ENCODE peak calls at places on chromosomes 11 and 22, in four cellular contexts. One of them, this sample, is unnamed.

GRCh38 chr11:125273519-125274000 is 109.0 kb downstream of the PKNOX2 start:
- DNase-seq in GM12878: no peak
- DNase-seq in HepG2: no peak
- DNase-seq in K562: peak; percentile 71
- DNase-seq in this sample: no peak

GRCh38 chr11:2884424-2884815 is 1.2 kb downstream of the CDKN1C start:
- DNase-seq in GM12878: no peak
- DNase-seq in HepG2: no peak
- DNase-seq in K562: peak; percentile 37
- DNase-seq in this sample: peak; percentile 46

GRCh38 chr11:126135182-126136176 is 72.8 kb upstream of the CDON start:
- DNase-seq in GM12878: no peak
- DNase-seq in HepG2: peak; percentile 32
- DNase-seq in K562: no peak
- DNase-seq in this sample: no peak

GRCh38 chr11:120121914-120122473 is 15.9 kb downstream of the TRIM29 start:
- DNase-seq in GM12878: no peak
- DNase-seq in HepG2: peak; percentile 49
- DNase-seq in K562: no peak
- DNase-seq in this sample: no peak

GRCh38 chr11:43021466-43021865 is 290.3 kb upstream of the API5 start:
- DNase-seq in GM12878: no peak
- DNase-seq in HepG2: peak; percentile 13
- DNase-seq in K562: peak; percentile 2
- DNase-seq in this sample: no peak

GRCh38 chr11:67632982-67633755 is 3.4 kb upstream of the NUDT8 start:
- DNase-seq in GM12878: no peak
- DNase-seq in HepG2: no peak
- DNase-seq in K562: no peak
- DNase-seq in this sample: no peak

GRCh38 chr11:17979770-17980371 is 33.0 kb downstream of the SERGEF start:
- DNase-seq in GM12878: no peak
- DNase-seq in HepG2: peak; percentile 31
- DNase-seq in K562: peak; percentile 49
- DNase-seq in this sample: peak; percentile 35

GRCh38 chr11:127485541-127485940 is 485.0 kb upstream of the KIRREL3 start:
- DNase-seq in GM12878: no peak
- DNase-seq in HepG2: no peak
- DNase-seq in K562: no peak
- DNase-seq in this sample: no peak

GRCh38 chr11:14270690-14271542 is 88.1 kb downstream of the RRAS2 start:
- DNase-seq in GM12878: peak; percentile 33
- DNase-seq in HepG2: no peak
- DNase-seq in K562: peak; percentile 14
- DNase-seq in this sample: no peak

GRCh38 chr11:113504586-113504985 is 29.4 kb upstream of the DRD2 start:
- DNase-seq in GM12878: no peak
- DNase-seq in HepG2: no peak
- DNase-seq in K562: no peak
- DNase-seq in this sample: no peak

GRCh38 chr11:2533642-2534115 is 88.9 kb downstream of the KCNQ1 start:
- DNase-seq in GM12878: no peak
- DNase-seq in HepG2: peak; percentile 85
- DNase-seq in K562: peak; percentile 80
- DNase-seq in this sample: peak; percentile 38

GRCh38 chr11:74138572-74138971 is 32.2 kb downstream of the C2CD3 start:
- DNase-seq in GM12878: no peak
- DNase-seq in HepG2: peak; percentile 93
- DNase-seq in K562: peak; percentile 76
- DNase-seq in this sample: peak; percentile 86

GRCh38 chr22:37406836-37407235 is 20.4 kb downstream of the ELFN2 start:
- DNase-seq in GM12878: no peak
- DNase-seq in HepG2: no peak
- DNase-seq in K562: no peak
- DNase-seq in this sample: no peak

GRCh38 chr22:44505796-44506354 is 7.8 kb upstream of the RTL6 start:
- DNase-seq in GM12878: no peak
- DNase-seq in HepG2: no peak
- DNase-seq in K562: no peak
- DNase-seq in this sample: no peak

GRCh38 chr11:35641206-35641885 is 21.2 kb upstream of the TRIM44 start:
- DNase-seq in GM12878: no peak
- DNase-seq in HepG2: no peak
- DNase-seq in K562: no peak
- DNase-seq in this sample: peak; percentile 64

GRCh38 chr22:41405588-41405987 is 23.8 kb downstream of the TEF start:
- DNase-seq in GM12878: no peak
- DNase-seq in HepG2: no peak
- DNase-seq in K562: no peak
- DNase-seq in this sample: no peak

GRCh38 chr11:9399466-9399865 is 15.0 kb downstream of the IPO7 start:
- DNase-seq in GM12878: no peak
- DNase-seq in HepG2: no peak
- DNase-seq in K562: no peak
- DNase-seq in this sample: no peak

GRCh38 chr11:92546089-92546488 is 321.5 kb downstream of the FAT3 start:
- DNase-seq in GM12878: no peak
- DNase-seq in HepG2: no peak
- DNase-seq in K562: no peak
- DNase-seq in this sample: no peak

GRCh38 chr11:4191031-4191571 is 96.5 kb downstream of the RRM1 start:
- DNase-seq in GM12878: no peak
- DNase-seq in HepG2: no peak
- DNase-seq in K562: no peak
- DNase-seq in this sample: no peak

GRCh38 chr11:119626197-119626909 is 102.6 kb downstream of the NECTIN1 start:
- DNase-seq in GM12878: no peak
- DNase-seq in HepG2: peak; percentile 70
- DNase-seq in K562: no peak
- DNase-seq in this sample: no peak

GRCh38 chr11:107844041-107844440 is 14.5 kb downstream of the SLC35F2 start:
- DNase-seq in GM12878: no peak
- DNase-seq in HepG2: no peak
- DNase-seq in K562: no peak
- DNase-seq in this sample: no peak

GRCh38 chr11:35649984-35650383 is 12.6 kb upstream of the TRIM44 start:
- DNase-seq in GM12878: no peak
- DNase-seq in HepG2: no peak
- DNase-seq in K562: no peak
- DNase-seq in this sample: peak; percentile 29

DNA sequence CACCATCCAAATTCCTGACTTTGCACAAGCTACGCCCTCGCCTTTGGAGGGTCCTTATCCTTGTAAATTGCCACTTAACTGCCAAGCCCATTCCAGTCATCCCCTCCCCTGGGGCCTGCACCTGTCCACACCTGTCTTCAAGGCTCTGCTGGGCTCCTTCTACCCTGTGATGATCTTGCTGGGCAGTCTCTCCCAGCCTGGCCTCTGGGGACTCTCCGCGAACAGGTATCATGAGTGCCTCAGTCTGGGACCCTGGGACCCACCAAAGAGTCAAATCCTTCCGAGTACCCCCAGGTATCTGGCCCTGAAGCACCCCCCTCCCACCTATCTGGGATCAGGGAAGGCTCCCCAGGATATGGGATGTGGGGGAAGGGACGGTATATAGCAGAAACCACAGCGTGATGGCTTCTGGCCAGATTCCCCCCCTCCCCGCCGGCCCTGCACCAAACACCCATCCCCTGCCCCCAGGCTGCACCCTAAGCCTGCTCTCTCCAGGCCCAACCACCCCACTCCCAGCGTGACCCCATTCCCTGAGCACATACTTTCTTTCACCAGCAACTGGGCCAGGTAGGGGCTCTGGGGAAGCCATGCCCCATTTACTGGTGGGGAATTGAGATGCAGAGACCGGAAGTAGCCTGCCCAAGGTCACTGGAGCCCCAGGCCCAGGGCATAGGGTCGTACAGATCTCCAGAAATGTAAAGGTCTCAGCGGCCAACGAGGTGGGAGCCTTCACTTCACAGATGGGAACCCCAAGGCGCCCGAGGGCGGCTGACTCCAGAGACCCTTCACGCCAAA is 718 bp downstream of the ARAP1 start:
- DNase-seq in GM12878: no peak
- DNase-seq in HepG2: no peak
- DNase-seq in K562: peak; percentile 48
- DNase-seq in this sample: no peak
- TF ChIP-seq MYC in GM12878: no peak
- TF ChIP-seq MYC in HepG2: no peak
- TF ChIP-seq MYC in K562: no peak
- TF ChIP-seq MYC in this sample: no peak

GRCh38 chr22:39434243-39434653 is 22.6 kb upstream of the MGAT3 start:
- DNase-seq in GM12878: no peak
- DNase-seq in HepG2: no peak
- DNase-seq in K562: no peak
- DNase-seq in this sample: no peak
- TF ChIP-seq EZH2 in GM12878: no peak
- TF ChIP-seq EZH2 in HepG2: no peak
- TF ChIP-seq EZH2 in K562: no peak
- TF ChIP-seq EZH2 in this sample: no peak

DNA sequence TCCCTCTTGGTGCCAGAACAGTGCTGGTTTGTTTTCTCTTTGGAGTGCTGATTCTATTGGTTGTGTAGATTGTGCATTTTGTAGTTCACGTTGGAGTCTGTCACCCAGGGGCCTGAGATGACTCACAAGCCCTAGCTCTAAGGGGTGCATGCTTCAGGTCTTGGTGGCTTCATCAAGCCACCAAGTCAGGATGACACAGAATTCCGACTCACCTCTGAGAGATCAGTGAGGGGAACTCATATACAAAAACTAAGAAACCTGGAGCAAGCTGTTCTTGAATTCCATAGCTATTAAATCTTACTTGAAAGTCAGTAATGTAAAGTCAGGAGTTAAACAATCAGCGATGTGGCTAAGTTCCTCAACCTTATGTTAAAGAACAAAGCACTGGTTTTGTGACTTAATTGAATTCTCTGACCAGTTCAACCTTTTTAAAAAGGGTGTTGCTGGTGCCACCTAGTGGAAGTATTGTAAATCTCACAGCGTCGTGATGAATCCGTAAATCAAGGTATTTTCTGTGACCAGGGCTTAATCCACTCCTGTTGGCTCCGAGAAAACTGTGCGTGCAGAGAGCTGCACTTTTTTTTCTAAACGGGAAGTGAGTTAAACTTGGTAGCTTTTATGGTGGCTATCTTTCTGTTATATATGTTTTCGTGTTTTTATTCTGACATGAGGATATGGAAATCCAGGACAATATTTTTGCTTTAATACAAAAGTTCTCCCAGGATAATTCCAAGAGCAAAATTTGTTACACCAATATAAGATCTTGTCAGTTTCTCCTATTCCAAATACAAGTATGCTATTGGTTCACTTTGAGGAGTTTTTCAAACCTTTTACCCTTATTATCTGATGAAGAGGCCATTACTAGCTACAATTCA is 14.6 kb downstream of the MMP13 start:
- DNase-seq in GM12878: peak; percentile 37
- DNase-seq in HepG2: peak; percentile 56
- DNase-seq in K562: peak; percentile 63
- DNase-seq in this sample: peak; percentile 79
- TF ChIP-seq POLR2AphosphoS5 in GM12878: no peak
- TF ChIP-seq POLR2AphosphoS5 in HepG2: no peak
- TF ChIP-seq POLR2AphosphoS5 in K562: no peak
- TF ChIP-seq POLR2AphosphoS5 in this sample: no peak

DNA sequence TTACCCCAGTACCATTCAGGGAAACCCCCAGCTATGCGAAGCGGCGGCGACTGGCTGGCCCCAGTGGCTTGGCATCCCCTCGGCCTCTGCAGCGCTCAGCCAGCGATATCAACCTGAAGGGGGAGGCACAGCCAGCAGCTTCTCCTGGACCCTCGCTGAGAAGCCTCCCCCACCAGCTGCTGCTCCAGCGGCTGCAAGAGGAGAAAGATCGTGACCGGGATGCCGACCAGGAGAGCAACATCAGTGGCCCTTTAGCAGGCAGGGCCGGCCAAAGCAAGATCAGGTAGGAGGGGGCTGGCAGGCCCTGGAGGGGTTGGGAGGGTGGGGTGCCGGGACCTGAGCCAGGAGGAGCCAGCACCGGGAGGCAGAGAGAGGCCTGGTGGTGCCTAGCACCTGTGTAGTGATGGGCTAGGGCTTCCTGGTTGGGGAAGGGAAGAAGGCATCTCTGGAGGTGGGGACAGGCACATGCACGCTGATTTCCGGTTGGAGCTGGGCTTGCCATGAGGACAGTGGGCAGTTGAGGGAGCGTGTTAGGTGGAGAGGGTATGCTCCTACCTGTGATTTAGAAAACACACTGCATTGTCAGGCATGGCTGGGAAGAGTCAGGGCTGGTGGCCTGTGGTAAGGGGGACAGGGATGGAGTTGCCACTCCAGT is 22.3 kb downstream of the SHANK3 start:
- DNase-seq in GM12878: no peak
- DNase-seq in HepG2: no peak
- DNase-seq in K562: no peak
- DNase-seq in this sample: no peak
- TF ChIP-seq MYC in GM12878: no peak
- TF ChIP-seq MYC in HepG2: no peak
- TF ChIP-seq MYC in K562: no peak
- TF ChIP-seq MYC in this sample: no peak

GRCh38 chr22:31241936-31242335 is 29.8 kb downstream of the LIMK2 start:
- DNase-seq in GM12878: no peak
- DNase-seq in HepG2: no peak
- DNase-seq in K562: no peak
- DNase-seq in this sample: peak; percentile 80
- TF ChIP-seq EZH2 in GM12878: no peak
- TF ChIP-seq EZH2 in HepG2: no peak
- TF ChIP-seq EZH2 in K562: no peak
- TF ChIP-seq EZH2 in this sample: no peak

GRCh38 chr11:94401773-94402265 is 600 bp upstream of the GPR83 start:
- DNase-seq in GM12878: no peak
- DNase-seq in HepG2: no peak
- DNase-seq in K562: no peak
- DNase-seq in this sample: no peak

GRCh38 chr11:94400839-94401772 is at the start of gene GPR83:
- DNase-seq in GM12878: no peak
- DNase-seq in HepG2: no peak
- DNase-seq in K562: no peak
- DNase-seq in this sample: peak; percentile 18

GRCh38 chr11:94398101-94398500 is 3.1 kb downstream of the GPR83 start:
- DNase-seq in GM12878: no peak
- DNase-seq in HepG2: peak; percentile 10
- DNase-seq in K562: no peak
- DNase-seq in this sample: no peak

GRCh38 chr11:94400075-94400838 is 962 bp downstream of the GPR83 start:
- DNase-seq in GM12878: no peak
- DNase-seq in HepG2: no peak
- DNase-seq in K562: peak; percentile 24
- DNase-seq in this sample: peak; percentile 40

DNA sequence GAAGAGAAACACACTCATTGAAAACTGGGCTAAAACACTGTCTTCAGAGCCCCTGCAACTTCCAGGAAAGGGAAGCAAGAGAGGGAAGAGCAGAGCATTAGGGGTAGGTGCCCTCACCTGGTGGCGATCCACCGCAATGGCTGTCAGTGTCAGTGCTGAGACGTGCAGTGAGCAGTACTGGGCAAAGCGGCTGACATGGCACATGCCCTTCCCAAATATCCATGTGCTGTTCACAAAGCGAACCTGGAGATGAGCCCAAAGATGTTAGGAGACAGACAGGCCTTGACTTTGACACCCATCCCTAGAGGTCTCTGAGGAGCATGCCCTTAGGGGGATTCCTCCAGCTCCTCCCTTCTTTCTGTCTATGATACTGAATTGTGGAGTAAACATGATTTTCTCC is 4.9 kb downstream of the GPR83 start:
- DNase-seq in GM12878: no peak
- DNase-seq in HepG2: no peak
- DNase-seq in K562: no peak
- DNase-seq in this sample: no peak
- TF ChIP-seq POLR2AphosphoS5 in GM12878: no peak
- TF ChIP-seq POLR2AphosphoS5 in HepG2: no peak
- TF ChIP-seq POLR2AphosphoS5 in K562: no peak
- TF ChIP-seq POLR2AphosphoS5 in this sample: no peak